ENCODE peak calls at places on chromosomes 11 and 22, in ten cellular contexts. O, N, W, P, C, F, J, E, B and H are unnamed samples.

GRCh38 chr11:21537980-21538379 is 654.9 kb upstream of the ANO5 start:
- DNase-seq in W (no peak), N (no peak), F (no peak), P (no peak), J (no peak), O (no peak), B (no peak), E (no peak), C (no peak), H (no peak)

GRCh38 chr11:95230054-95231034 is 658 bp downstream of the SESN3 start:
- DNase-seq in P (peak), C (no peak), B (no peak), W (no peak), F (peak), J (peak), E (peak), N (peak), O (no peak), H (peak)

GRCh38 chr22:46884365-46884764 is 121.9 kb downstream of the TBC1D22A start:
- DNase-seq in N (no peak), E (no peak), F (no peak), C (no peak), P (no peak), B (no peak), J (no peak), O (no peak), W (no peak), H (no peak)

GRCh38 chr22:38203090-38203810 is 1.5 kb downstream of the MAFF start:
- DNase-seq in C (no peak), J (peak), N (peak), E (peak), P (peak), F (peak), O (no peak), B (peak), W (no peak), H (peak)

GRCh38 chr11:34395916-34396555 is 38.2 kb upstream of the ABTB2 start:
- DNase-seq in C (no peak), E (no peak), P (no peak), J (no peak), O (no peak), B (no peak), W (no peak), F (no peak), N (peak), H (peak)

GRCh38 chr11:24516658-24517057 is 19.8 kb downstream of the LUZP2 start:
- DNase-seq in J (no peak), W (no peak), C (no peak), P (no peak), F (no peak), B (no peak), N (no peak), O (no peak), E (no peak), H (peak)

GRCh38 chr11:17640493-17641164 is 78.7 kb upstream of the MYOD1 start:
- DNase-seq in J (no peak), W (no peak), O (no peak), P (no peak), B (no peak), F (no peak), C (no peak), E (no peak), N (no peak), H (no peak)

GRCh38 chr11:72814831-72815618 is 814 bp downstream of the ATG16L2 start:
- DNase-seq in F (peak), B (peak), N (peak), E (peak), C (no peak), O (no peak), W (no peak), P (peak), J (peak), H (peak)

GRCh38 chr22:37797874-37798500 is 9.7 kb upstream of the GCAT start:
- DNase-seq in P (no peak), B (no peak), O (no peak), N (no peak), E (no peak), J (no peak), C (no peak), W (no peak), F (no peak), H (no peak)

GRCh38 chr11:111441443-111441842 is 62.4 kb upstream of the POU2AF1 start:
- DNase-seq in N (peak), O (no peak), F (no peak), W (no peak), P (no peak), E (peak), C (peak), J (no peak), B (no peak), H (no peak)

GRCh38 chr22:23035557-23036277 is 34.6 kb upstream of the GNAZ start:
- DNase-seq in C (no peak), P (no peak), O (no peak), W (no peak), F (no peak), N (no peak), B (no peak), J (no peak), E (no peak), H (peak)

GRCh38 chr11:69808708-69809107 is 10.5 kb downstream of the FGF3 start:
- DNase-seq in F (no peak), N (no peak), C (no peak), O (no peak), J (no peak), W (no peak), B (no peak), P (no peak), E (no peak), H (peak)

GRCh38 chr11:82906236-82906635 is 4.7 kb downstream of the DDIAS start:
- DNase-seq in B (peak), F (peak), N (peak), C (no peak), J (no peak), E (no peak), P (no peak), O (no peak), W (no peak), H (peak)

GRCh38 chr22:37186997-37187522 is 987 bp downstream of the C1QTNF6 start:
- DNase-seq in P (no peak), F (peak), O (no peak), J (no peak), W (no peak), E (no peak), N (peak), B (no peak), C (no peak), H (no peak)

GRCh38 chr11:1082346-1082727 is 7.7 kb downstream of the MUC2 start:
- DNase-seq in C (no peak), F (no peak), B (no peak), W (no peak), P (no peak), N (no peak), E (no peak), J (no peak), O (no peak), H (no peak)

GRCh38 chr11:103525069-103525468 is 415.8 kb downstream of the DYNC2H1 start:
- DNase-seq in C (peak), J (no peak), O (no peak), E (peak), W (no peak), N (peak), B (no peak), F (no peak), P (no peak), H (peak)

GRCh38 chr22:16962501-16962900 is 45.5 kb downstream of the GAB4 start:
- DNase-seq in N (no peak), E (no peak), J (no peak), W (no peak), F (no peak), P (no peak), O (no peak), C (no peak), B (no peak), H (no peak)

GRCh38 chr22:35397095-35397904 is 2.6 kb upstream of the MCM5 start:
- DNase-seq in O (no peak), N (peak), F (no peak), C (no peak), J (peak), B (no peak), P (no peak), E (no peak), W (no peak), H (peak)

GRCh38 chr22:38423512-38424503 is 31.2 kb downstream of the KCNJ4 start:
- DNase-seq in P (no peak), O (no peak), F (no peak), W (no peak), J (no peak), N (peak), C (no peak), B (peak), E (peak), H (peak)

GRCh38 chr22:45226681-45227186 is 14.0 kb downstream of the KIAA0930 start:
- DNase-seq in F (no peak), J (no peak), C (no peak), E (peak), P (peak), O (no peak), N (peak), B (peak), W (no peak), H (no peak)